ENCODE peak calls at places on chromosomes 7 and 10, in five cellular contexts. One of them, this sample, is unnamed.

GRCh38 chr10:111872591-111872990 is 311.0 kb downstream of the GPAM start:
- DNase-seq in cardiac fibroblast: peak; percentile 80
- DNase-seq in dorsolateral prefrontal cortex: no peak
- DNase-seq in esophagus muscularis mucosa: no peak
- DNase-seq in left ventricle myocardium inferior: no peak
- DNase-seq in this sample: no peak

GRCh38 chr10:96636546-96636945 is 49.7 kb upstream of the TM9SF3 start:
- DNase-seq in left ventricle myocardium inferior: no peak
- DNase-seq in dorsolateral prefrontal cortex: no peak
- DNase-seq in cardiac fibroblast: no peak
- DNase-seq in esophagus muscularis mucosa: no peak
- DNase-seq in this sample: peak; percentile 37

GRCh38 chr7:107924841-107925490 is 34.0 kb downstream of the DLD start:
- DNase-seq in dorsolateral prefrontal cortex: no peak
- DNase-seq in esophagus muscularis mucosa: no peak
- DNase-seq in cardiac fibroblast: peak; percentile 54
- DNase-seq in left ventricle myocardium inferior: no peak
- DNase-seq in this sample: peak; percentile 39

GRCh38 chr10:116880716-116881440 is 31.6 kb downstream of the ENO4 start:
- DNase-seq in esophagus muscularis mucosa: peak; percentile 86
- DNase-seq in cardiac fibroblast: peak; percentile 5
- DNase-seq in dorsolateral prefrontal cortex: no peak
- DNase-seq in left ventricle myocardium inferior: no peak
- DNase-seq in this sample: peak; percentile 32

GRCh38 chr7:78516450-78516849 is 717.9 kb downstream of the PHTF2 start:
- DNase-seq in esophagus muscularis mucosa: no peak
- DNase-seq in left ventricle myocardium inferior: no peak
- DNase-seq in dorsolateral prefrontal cortex: no peak
- DNase-seq in cardiac fibroblast: no peak
- DNase-seq in this sample: no peak

GRCh38 chr10:107473221-107473620 is 308.7 kb upstream of the SORCS1 start:
- DNase-seq in esophagus muscularis mucosa: no peak
- DNase-seq in cardiac fibroblast: no peak
- DNase-seq in dorsolateral prefrontal cortex: no peak
- DNase-seq in left ventricle myocardium inferior: no peak
- DNase-seq in this sample: no peak

GRCh38 chr7:66205736-66206080 is 574 bp downstream of the TPST1 start:
- DNase-seq in left ventricle myocardium inferior: peak; percentile 16
- DNase-seq in esophagus muscularis mucosa: no peak
- DNase-seq in cardiac fibroblast: no peak
- DNase-seq in dorsolateral prefrontal cortex: peak; percentile 5
- DNase-seq in this sample: no peak

GRCh38 chr10:43667736-43668371 is 19.2 kb upstream of the ZNF32 start:
- DNase-seq in left ventricle myocardium inferior: no peak
- DNase-seq in cardiac fibroblast: no peak
- DNase-seq in dorsolateral prefrontal cortex: no peak
- DNase-seq in esophagus muscularis mucosa: no peak
- DNase-seq in this sample: no peak

GRCh38 chr10:3148994-3149393 is 23.6 kb downstream of the PITRM1 start:
- DNase-seq in esophagus muscularis mucosa: no peak
- DNase-seq in left ventricle myocardium inferior: no peak
- DNase-seq in dorsolateral prefrontal cortex: no peak
- DNase-seq in cardiac fibroblast: no peak
- DNase-seq in this sample: no peak

GRCh38 chr10:50216418-50216817 is 34.9 kb downstream of the ASAH2 start:
- DNase-seq in esophagus muscularis mucosa: no peak
- DNase-seq in left ventricle myocardium inferior: no peak
- DNase-seq in dorsolateral prefrontal cortex: no peak
- DNase-seq in cardiac fibroblast: no peak
- DNase-seq in this sample: no peak

GRCh38 chr10:21424511-21424910 is 101.0 kb downstream of the SKIDA1 start:
- DNase-seq in left ventricle myocardium inferior: no peak
- DNase-seq in cardiac fibroblast: no peak
- DNase-seq in dorsolateral prefrontal cortex: no peak
- DNase-seq in esophagus muscularis mucosa: no peak
- DNase-seq in this sample: peak; percentile 88

GRCh38 chr10:133013478-133013877 is 71.1 kb upstream of the CFAP46 start:
- DNase-seq in esophagus muscularis mucosa: no peak
- DNase-seq in dorsolateral prefrontal cortex: no peak
- DNase-seq in left ventricle myocardium inferior: peak; percentile 39
- DNase-seq in cardiac fibroblast: no peak
- DNase-seq in this sample: no peak

GRCh38 chr10:15084502-15084922 is 4.1 kb downstream of the ACBD7 start:
- DNase-seq in cardiac fibroblast: peak; percentile 99
- DNase-seq in esophagus muscularis mucosa: no peak
- DNase-seq in left ventricle myocardium inferior: no peak
- DNase-seq in dorsolateral prefrontal cortex: no peak
- DNase-seq in this sample: peak; percentile 92

GRCh38 chr7:137968890-137969289 is 33.0 kb downstream of the CREB3L2 start:
- DNase-seq in esophagus muscularis mucosa: no peak
- DNase-seq in dorsolateral prefrontal cortex: no peak
- DNase-seq in cardiac fibroblast: no peak
- DNase-seq in left ventricle myocardium inferior: no peak
- DNase-seq in this sample: peak; percentile 51

GRCh38 chr10:101217450-101218281 is 11.6 kb downstream of the LBX1 start:
- DNase-seq in left ventricle myocardium inferior: no peak
- DNase-seq in esophagus muscularis mucosa: no peak
- DNase-seq in dorsolateral prefrontal cortex: no peak
- DNase-seq in cardiac fibroblast: peak; percentile 48
- DNase-seq in this sample: peak; percentile 22

GRCh38 chr7:43341132-43341531 is 228.7 kb downstream of the HECW1 start:
- DNase-seq in cardiac fibroblast: no peak
- DNase-seq in left ventricle myocardium inferior: no peak
- DNase-seq in dorsolateral prefrontal cortex: no peak
- DNase-seq in esophagus muscularis mucosa: no peak
- DNase-seq in this sample: no peak

GRCh38 chr10:125521721-125522680 is 161.0 kb downstream of the TEX36 start:
- DNase-seq in esophagus muscularis mucosa: peak; percentile 17
- DNase-seq in dorsolateral prefrontal cortex: no peak
- DNase-seq in left ventricle myocardium inferior: no peak
- DNase-seq in cardiac fibroblast: no peak
- DNase-seq in this sample: no peak

GRCh38 chr7:77729574-77730348 is 33.5 kb downstream of the RSBN1L start:
- DNase-seq in cardiac fibroblast: peak; percentile 34
- DNase-seq in dorsolateral prefrontal cortex: no peak
- DNase-seq in left ventricle myocardium inferior: no peak
- DNase-seq in esophagus muscularis mucosa: peak; percentile 7
- DNase-seq in this sample: no peak

DNA sequence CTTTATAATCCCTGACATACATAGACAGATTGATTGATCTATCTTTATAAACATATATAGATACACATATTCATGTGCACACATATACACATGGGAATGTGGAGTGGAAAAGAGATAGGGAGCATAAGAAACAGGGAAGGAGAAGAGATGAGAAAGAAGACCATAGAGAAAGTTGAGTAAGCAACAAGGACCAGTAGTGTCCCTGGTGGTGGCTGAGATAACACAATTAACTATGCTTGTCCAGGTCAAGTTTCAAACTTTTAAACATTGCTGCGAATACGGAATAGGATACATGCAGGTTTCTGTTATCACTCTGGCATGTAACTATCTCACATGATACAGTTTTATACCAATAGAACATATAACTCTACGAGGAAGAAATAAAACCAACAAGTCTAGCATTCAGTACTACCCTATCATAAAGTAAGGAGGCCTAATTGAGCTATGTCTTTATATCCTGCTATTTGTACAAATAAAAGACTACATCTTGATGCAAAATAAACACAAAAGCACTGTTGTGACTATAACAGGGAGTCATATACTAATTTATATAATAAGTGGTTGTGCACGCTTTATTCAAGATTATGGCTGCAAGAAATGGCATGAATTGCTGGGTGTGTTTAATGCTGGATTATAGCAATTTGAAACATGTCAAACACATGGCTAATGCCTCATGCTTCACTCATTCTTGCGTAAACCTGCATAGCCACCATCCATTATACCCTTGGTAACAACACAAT is 8.0 kb downstream of the FOXP2 start:
- DNase-seq in cardiac fibroblast: no peak
- DNase-seq in left ventricle myocardium inferior: no peak
- DNase-seq in dorsolateral prefrontal cortex: no peak
- DNase-seq in esophagus muscularis mucosa: no peak
- DNase-seq in this sample: no peak
- TF ChIP-seq CTCF in cardiac fibroblast: no peak
- TF ChIP-seq CTCF in left ventricle myocardium inferior: no peak
- TF ChIP-seq CTCF in dorsolateral prefrontal cortex: no peak
- TF ChIP-seq CTCF in esophagus muscularis mucosa: peak; percentile 26
- TF ChIP-seq CTCF in this sample: peak; percentile 46

DNA sequence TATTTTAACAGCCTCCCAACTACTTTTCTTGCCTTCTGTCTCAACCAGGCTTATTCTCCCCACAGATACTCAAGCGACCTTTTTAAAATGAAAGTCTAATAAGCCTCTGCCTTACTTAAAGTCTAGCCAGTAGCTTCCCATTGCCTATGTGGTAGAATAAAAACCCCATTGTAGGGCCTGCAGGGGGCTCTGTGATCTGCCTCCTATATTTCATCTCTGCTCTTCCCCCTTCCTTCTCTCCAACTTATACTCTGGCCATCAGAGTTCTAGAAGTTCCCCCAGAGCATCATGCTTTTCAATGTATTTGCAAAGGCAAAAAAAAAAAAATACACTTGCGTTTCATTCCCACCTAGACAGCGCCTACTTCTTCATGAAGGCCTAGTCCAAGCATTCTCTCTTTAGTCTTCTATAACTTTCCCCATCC is 167.7 kb upstream of the ADO start:
- DNase-seq in left ventricle myocardium inferior: no peak
- DNase-seq in dorsolateral prefrontal cortex: no peak
- DNase-seq in esophagus muscularis mucosa: no peak
- DNase-seq in cardiac fibroblast: no peak
- DNase-seq in this sample: no peak
- TF ChIP-seq CTCF in left ventricle myocardium inferior: peak; percentile 18
- TF ChIP-seq CTCF in dorsolateral prefrontal cortex: no peak
- TF ChIP-seq CTCF in esophagus muscularis mucosa: no peak
- TF ChIP-seq CTCF in cardiac fibroblast: peak; percentile 26
- TF ChIP-seq CTCF in this sample: peak; percentile 21

GRCh38 chr10:48332166-48332870 is 25.8 kb downstream of the MAPK8 start:
- DNase-seq in cardiac fibroblast: no peak
- DNase-seq in esophagus muscularis mucosa: no peak
- DNase-seq in dorsolateral prefrontal cortex: no peak
- DNase-seq in left ventricle myocardium inferior: no peak
- DNase-seq in this sample: no peak
- TF ChIP-seq CTCF in cardiac fibroblast: no peak
- TF ChIP-seq CTCF in esophagus muscularis mucosa: no peak
- TF ChIP-seq CTCF in dorsolateral prefrontal cortex: no peak
- TF ChIP-seq CTCF in left ventricle myocardium inferior: no peak
- TF ChIP-seq CTCF in this sample: no peak

GRCh38 chr7:117333168-117333567 is 10.3 kb upstream of the WNT2 start:
- DNase-seq in esophagus muscularis mucosa: no peak
- DNase-seq in cardiac fibroblast: no peak
- DNase-seq in dorsolateral prefrontal cortex: no peak
- DNase-seq in left ventricle myocardium inferior: no peak
- DNase-seq in this sample: no peak
- TF ChIP-seq CTCF in esophagus muscularis mucosa: no peak
- TF ChIP-seq CTCF in cardiac fibroblast: peak; percentile 4
- TF ChIP-seq CTCF in dorsolateral prefrontal cortex: no peak
- TF ChIP-seq CTCF in left ventricle myocardium inferior: no peak
- TF ChIP-seq CTCF in this sample: no peak

GRCh38 chr10:34824870-34825269 is 9.8 kb upstream of the PARD3 start:
- DNase-seq in cardiac fibroblast: no peak
- DNase-seq in esophagus muscularis mucosa: no peak
- DNase-seq in dorsolateral prefrontal cortex: no peak
- DNase-seq in left ventricle myocardium inferior: no peak
- DNase-seq in this sample: no peak
- TF ChIP-seq CTCF in cardiac fibroblast: peak; percentile 27
- TF ChIP-seq CTCF in esophagus muscularis mucosa: no peak
- TF ChIP-seq CTCF in dorsolateral prefrontal cortex: no peak
- TF ChIP-seq CTCF in left ventricle myocardium inferior: peak; percentile 48
- TF ChIP-seq CTCF in this sample: no peak